ENCODE peak calls at places on chromosomes 4 and X, in ten cellular contexts. One of them, this sample, is unnamed.

GRCh38 chr4:88005086-88005485 is 2.3 kb upstream of the PKD2 start:
- DNase-seq in stimulated activated CD8-positive, alpha-beta memory T cell treated with anti-CD3 and anti-CD28 coated beads, Interleukin-15, amount 100 ng/mL, for 48 hours: no peak
- DNase-seq in pancreas: no peak
- DNase-seq in NCI-H524: no peak
- DNase-seq in HS-5: no peak
- DNase-seq in PC-3: no peak
- DNase-seq in fibroblast of the aortic adventitia: peak
- DNase-seq in neural crest cell: no peak
- DNase-seq in GM12878: no peak
- DNase-seq in NCI-H1105: no peak
- DNase-seq in this sample: no peak

GRCh38 chrX:13059676-13060499 is 15.5 kb upstream of the FAM9C start:
- DNase-seq in PC-3: peak
- DNase-seq in fibroblast of the aortic adventitia: peak
- DNase-seq in stimulated activated CD8-positive, alpha-beta memory T cell treated with anti-CD3 and anti-CD28 coated beads, Interleukin-15, amount 100 ng/mL, for 48 hours: no peak
- DNase-seq in HS-5: peak
- DNase-seq in neural crest cell: no peak
- DNase-seq in GM12878: no peak
- DNase-seq in NCI-H524: no peak
- DNase-seq in pancreas: no peak
- DNase-seq in NCI-H1105: no peak
- DNase-seq in this sample: no peak

GRCh38 chr4:81042578-81043365 is 12.3 kb downstream of the BMP3 start:
- DNase-seq in stimulated activated CD8-positive, alpha-beta memory T cell treated with anti-CD3 and anti-CD28 coated beads, Interleukin-15, amount 100 ng/mL, for 48 hours: no peak
- DNase-seq in NCI-H524: no peak
- DNase-seq in HS-5: no peak
- DNase-seq in GM12878: no peak
- DNase-seq in NCI-H1105: no peak
- DNase-seq in PC-3: no peak
- DNase-seq in neural crest cell: no peak
- DNase-seq in pancreas: no peak
- DNase-seq in fibroblast of the aortic adventitia: no peak
- DNase-seq in this sample: no peak

GRCh38 chrX:24426921-24427746 is 38.0 kb upstream of the PDK3 start:
- DNase-seq in stimulated activated CD8-positive, alpha-beta memory T cell treated with anti-CD3 and anti-CD28 coated beads, Interleukin-15, amount 100 ng/mL, for 48 hours: no peak
- DNase-seq in NCI-H524: no peak
- DNase-seq in fibroblast of the aortic adventitia: peak
- DNase-seq in pancreas: no peak
- DNase-seq in neural crest cell: no peak
- DNase-seq in PC-3: no peak
- DNase-seq in NCI-H1105: no peak
- DNase-seq in HS-5: no peak
- DNase-seq in GM12878: no peak
- DNase-seq in this sample: no peak

GRCh38 chr4:93186846-93187245 is 641.7 kb upstream of the ATOH1 start:
- DNase-seq in fibroblast of the aortic adventitia: no peak
- DNase-seq in HS-5: no peak
- DNase-seq in neural crest cell: no peak
- DNase-seq in stimulated activated CD8-positive, alpha-beta memory T cell treated with anti-CD3 and anti-CD28 coated beads, Interleukin-15, amount 100 ng/mL, for 48 hours: no peak
- DNase-seq in GM12878: no peak
- DNase-seq in NCI-H1105: no peak
- DNase-seq in pancreas: no peak
- DNase-seq in NCI-H524: no peak
- DNase-seq in PC-3: no peak
- DNase-seq in this sample: no peak

GRCh38 chrX:8988456-8988855 is 45.5 kb downstream of the FAM9B start:
- DNase-seq in neural crest cell: no peak
- DNase-seq in NCI-H1105: no peak
- DNase-seq in HS-5: no peak
- DNase-seq in GM12878: no peak
- DNase-seq in PC-3: peak
- DNase-seq in pancreas: peak
- DNase-seq in NCI-H524: no peak
- DNase-seq in stimulated activated CD8-positive, alpha-beta memory T cell treated with anti-CD3 and anti-CD28 coated beads, Interleukin-15, amount 100 ng/mL, for 48 hours: no peak
- DNase-seq in fibroblast of the aortic adventitia: peak
- DNase-seq in this sample: no peak

GRCh38 chr4:152831416-152831815 is 51.7 kb downstream of the ARFIP1 start:
- DNase-seq in NCI-H524: no peak
- DNase-seq in GM12878: no peak
- DNase-seq in pancreas: no peak
- DNase-seq in neural crest cell: no peak
- DNase-seq in HS-5: no peak
- DNase-seq in PC-3: peak
- DNase-seq in NCI-H1105: no peak
- DNase-seq in fibroblast of the aortic adventitia: no peak
- DNase-seq in stimulated activated CD8-positive, alpha-beta memory T cell treated with anti-CD3 and anti-CD28 coated beads, Interleukin-15, amount 100 ng/mL, for 48 hours: no peak
- DNase-seq in this sample: no peak

GRCh38 chrX:19889582-19890342 is 2.4 kb upstream of the SH3KBP1 start:
- DNase-seq in NCI-H1105: no peak
- DNase-seq in neural crest cell: no peak
- DNase-seq in fibroblast of the aortic adventitia: peak
- DNase-seq in NCI-H524: no peak
- DNase-seq in GM12878: peak
- DNase-seq in pancreas: no peak
- DNase-seq in PC-3: peak
- DNase-seq in HS-5: no peak
- DNase-seq in stimulated activated CD8-positive, alpha-beta memory T cell treated with anti-CD3 and anti-CD28 coated beads, Interleukin-15, amount 100 ng/mL, for 48 hours: no peak
- DNase-seq in this sample: no peak

GRCh38 chrX:121307441-121307840 is 260.0 kb downstream of the GLUD2 start:
- DNase-seq in pancreas: no peak
- DNase-seq in PC-3: no peak
- DNase-seq in NCI-H1105: no peak
- DNase-seq in HS-5: no peak
- DNase-seq in fibroblast of the aortic adventitia: peak
- DNase-seq in neural crest cell: no peak
- DNase-seq in NCI-H524: no peak
- DNase-seq in stimulated activated CD8-positive, alpha-beta memory T cell treated with anti-CD3 and anti-CD28 coated beads, Interleukin-15, amount 100 ng/mL, for 48 hours: no peak
- DNase-seq in GM12878: peak
- DNase-seq in this sample: no peak

GRCh38 chr4:17762705-17763104 is 18.7 kb downstream of the FAM184B start:
- DNase-seq in stimulated activated CD8-positive, alpha-beta memory T cell treated with anti-CD3 and anti-CD28 coated beads, Interleukin-15, amount 100 ng/mL, for 48 hours: no peak
- DNase-seq in PC-3: peak
- DNase-seq in HS-5: no peak
- DNase-seq in GM12878: no peak
- DNase-seq in NCI-H524: peak
- DNase-seq in fibroblast of the aortic adventitia: peak
- DNase-seq in neural crest cell: no peak
- DNase-seq in pancreas: no peak
- DNase-seq in NCI-H1105: no peak
- DNase-seq in this sample: no peak

GRCh38 chr4:173293663-173294062 is 40.5 kb downstream of the HMGB2 start:
- DNase-seq in HS-5: no peak
- DNase-seq in NCI-H1105: no peak
- DNase-seq in NCI-H524: no peak
- DNase-seq in PC-3: no peak
- DNase-seq in neural crest cell: no peak
- DNase-seq in stimulated activated CD8-positive, alpha-beta memory T cell treated with anti-CD3 and anti-CD28 coated beads, Interleukin-15, amount 100 ng/mL, for 48 hours: no peak
- DNase-seq in pancreas: no peak
- DNase-seq in fibroblast of the aortic adventitia: no peak
- DNase-seq in GM12878: no peak
- DNase-seq in this sample: no peak

GRCh38 chr4:147596976-147597375 is 20.2 kb upstream of the TMEM184C start:
- DNase-seq in HS-5: peak
- DNase-seq in pancreas: no peak
- DNase-seq in NCI-H1105: peak
- DNase-seq in NCI-H524: no peak
- DNase-seq in GM12878: no peak
- DNase-seq in fibroblast of the aortic adventitia: peak
- DNase-seq in neural crest cell: no peak
- DNase-seq in stimulated activated CD8-positive, alpha-beta memory T cell treated with anti-CD3 and anti-CD28 coated beads, Interleukin-15, amount 100 ng/mL, for 48 hours: no peak
- DNase-seq in PC-3: peak
- DNase-seq in this sample: no peak

GRCh38 chrX:75603833-75604232 is 81.0 kb upstream of the ZDHHC15 start:
- DNase-seq in GM12878: no peak
- DNase-seq in HS-5: no peak
- DNase-seq in pancreas: no peak
- DNase-seq in fibroblast of the aortic adventitia: peak
- DNase-seq in PC-3: peak
- DNase-seq in neural crest cell: no peak
- DNase-seq in NCI-H524: peak
- DNase-seq in NCI-H1105: peak
- DNase-seq in stimulated activated CD8-positive, alpha-beta memory T cell treated with anti-CD3 and anti-CD28 coated beads, Interleukin-15, amount 100 ng/mL, for 48 hours: no peak
- DNase-seq in this sample: no peak

GRCh38 chrX:49247346-49247745 is 12.1 kb downstream of the CCDC22 start:
- DNase-seq in fibroblast of the aortic adventitia: no peak
- DNase-seq in stimulated activated CD8-positive, alpha-beta memory T cell treated with anti-CD3 and anti-CD28 coated beads, Interleukin-15, amount 100 ng/mL, for 48 hours: no peak
- DNase-seq in neural crest cell: no peak
- DNase-seq in GM12878: no peak
- DNase-seq in NCI-H1105: no peak
- DNase-seq in HS-5: no peak
- DNase-seq in PC-3: no peak
- DNase-seq in NCI-H524: no peak
- DNase-seq in pancreas: peak
- DNase-seq in this sample: no peak

GRCh38 chrX:40389555-40389954 is 191.2 kb upstream of the ATP6AP2 start:
- DNase-seq in GM12878: no peak
- DNase-seq in neural crest cell: no peak
- DNase-seq in HS-5: no peak
- DNase-seq in PC-3: no peak
- DNase-seq in NCI-H1105: no peak
- DNase-seq in stimulated activated CD8-positive, alpha-beta memory T cell treated with anti-CD3 and anti-CD28 coated beads, Interleukin-15, amount 100 ng/mL, for 48 hours: no peak
- DNase-seq in fibroblast of the aortic adventitia: no peak
- DNase-seq in NCI-H524: no peak
- DNase-seq in pancreas: no peak
- DNase-seq in this sample: no peak

GRCh38 chrX:77785400-77785745 is 643 bp downstream of the ATRX start:
- DNase-seq in NCI-H524: no peak
- DNase-seq in stimulated activated CD8-positive, alpha-beta memory T cell treated with anti-CD3 and anti-CD28 coated beads, Interleukin-15, amount 100 ng/mL, for 48 hours: no peak
- DNase-seq in NCI-H1105: peak
- DNase-seq in pancreas: no peak
- DNase-seq in PC-3: peak
- DNase-seq in HS-5: no peak
- DNase-seq in fibroblast of the aortic adventitia: peak
- DNase-seq in neural crest cell: peak
- DNase-seq in GM12878: no peak
- DNase-seq in this sample: no peak

GRCh38 chrX:79266702-79267101 is 100.4 kb downstream of the ITM2A start:
- DNase-seq in pancreas: no peak
- DNase-seq in fibroblast of the aortic adventitia: no peak
- DNase-seq in PC-3: no peak
- DNase-seq in GM12878: no peak
- DNase-seq in neural crest cell: no peak
- DNase-seq in HS-5: no peak
- DNase-seq in stimulated activated CD8-positive, alpha-beta memory T cell treated with anti-CD3 and anti-CD28 coated beads, Interleukin-15, amount 100 ng/mL, for 48 hours: no peak
- DNase-seq in NCI-H524: no peak
- DNase-seq in NCI-H1105: no peak
- DNase-seq in this sample: no peak

GRCh38 chr4:13539047-13539720 is 5.1 kb downstream of the NKX3-2 start:
- DNase-seq in NCI-H1105: no peak
- DNase-seq in fibroblast of the aortic adventitia: no peak
- DNase-seq in PC-3: no peak
- DNase-seq in neural crest cell: no peak
- DNase-seq in NCI-H524: no peak
- DNase-seq in HS-5: no peak
- DNase-seq in stimulated activated CD8-positive, alpha-beta memory T cell treated with anti-CD3 and anti-CD28 coated beads, Interleukin-15, amount 100 ng/mL, for 48 hours: no peak
- DNase-seq in GM12878: no peak
- DNase-seq in pancreas: peak
- DNase-seq in this sample: no peak

GRCh38 chrX:132094169-132094568 is 33.7 kb downstream of the FRMD7 start:
- DNase-seq in neural crest cell: no peak
- DNase-seq in NCI-H524: no peak
- DNase-seq in NCI-H1105: no peak
- DNase-seq in pancreas: no peak
- DNase-seq in stimulated activated CD8-positive, alpha-beta memory T cell treated with anti-CD3 and anti-CD28 coated beads, Interleukin-15, amount 100 ng/mL, for 48 hours: no peak
- DNase-seq in HS-5: no peak
- DNase-seq in GM12878: no peak
- DNase-seq in PC-3: no peak
- DNase-seq in fibroblast of the aortic adventitia: peak
- DNase-seq in this sample: no peak

GRCh38 chr4:4836044-4836443 is 23.4 kb upstream of the MSX1 start:
- DNase-seq in GM12878: no peak
- DNase-seq in HS-5: no peak
- DNase-seq in NCI-H1105: no peak
- DNase-seq in stimulated activated CD8-positive, alpha-beta memory T cell treated with anti-CD3 and anti-CD28 coated beads, Interleukin-15, amount 100 ng/mL, for 48 hours: no peak
- DNase-seq in neural crest cell: no peak
- DNase-seq in NCI-H524: no peak
- DNase-seq in PC-3: no peak
- DNase-seq in fibroblast of the aortic adventitia: no peak
- DNase-seq in pancreas: no peak
- DNase-seq in this sample: no peak

GRCh38 chr4:54192811-54193210 is 36.3 kb upstream of the PDGFRA start:
- DNase-seq in HS-5: no peak
- DNase-seq in NCI-H524: no peak
- DNase-seq in PC-3: no peak
- DNase-seq in stimulated activated CD8-positive, alpha-beta memory T cell treated with anti-CD3 and anti-CD28 coated beads, Interleukin-15, amount 100 ng/mL, for 48 hours: no peak
- DNase-seq in neural crest cell: no peak
- DNase-seq in GM12878: no peak
- DNase-seq in NCI-H1105: no peak
- DNase-seq in fibroblast of the aortic adventitia: no peak
- DNase-seq in pancreas: no peak
- DNase-seq in this sample: no peak

GRCh38 chr4:85510632-85510984 is 35.7 kb downstream of the ARHGAP24 start:
- DNase-seq in stimulated activated CD8-positive, alpha-beta memory T cell treated with anti-CD3 and anti-CD28 coated beads, Interleukin-15, amount 100 ng/mL, for 48 hours: no peak
- DNase-seq in PC-3: no peak
- DNase-seq in GM12878: no peak
- DNase-seq in HS-5: no peak
- DNase-seq in pancreas: no peak
- DNase-seq in NCI-H1105: no peak
- DNase-seq in NCI-H524: no peak
- DNase-seq in neural crest cell: no peak
- DNase-seq in fibroblast of the aortic adventitia: no peak
- DNase-seq in this sample: no peak

GRCh38 chr4:125021189-125021588 is 293.6 kb upstream of the FAT4 start:
- DNase-seq in PC-3: peak
- DNase-seq in neural crest cell: no peak
- DNase-seq in stimulated activated CD8-positive, alpha-beta memory T cell treated with anti-CD3 and anti-CD28 coated beads, Interleukin-15, amount 100 ng/mL, for 48 hours: no peak
- DNase-seq in pancreas: no peak
- DNase-seq in NCI-H1105: no peak
- DNase-seq in HS-5: no peak
- DNase-seq in GM12878: no peak
- DNase-seq in NCI-H524: no peak
- DNase-seq in fibroblast of the aortic adventitia: no peak
- DNase-seq in this sample: no peak

GRCh38 chr4:88112856-88113255 is 45.6 kb downstream of the ABCG2 start:
- DNase-seq in stimulated activated CD8-positive, alpha-beta memory T cell treated with anti-CD3 and anti-CD28 coated beads, Interleukin-15, amount 100 ng/mL, for 48 hours: no peak
- DNase-seq in NCI-H524: no peak
- DNase-seq in NCI-H1105: no peak
- DNase-seq in HS-5: no peak
- DNase-seq in pancreas: no peak
- DNase-seq in neural crest cell: no peak
- DNase-seq in GM12878: no peak
- DNase-seq in PC-3: no peak
- DNase-seq in fibroblast of the aortic adventitia: no peak
- DNase-seq in this sample: no peak

GRCh38 chr4:183342541-183343533 is 20.6 kb upstream of the CLDN24 start:
- DNase-seq in PC-3: no peak
- DNase-seq in NCI-H524: no peak
- DNase-seq in neural crest cell: no peak
- DNase-seq in GM12878: no peak
- DNase-seq in stimulated activated CD8-positive, alpha-beta memory T cell treated with anti-CD3 and anti-CD28 coated beads, Interleukin-15, amount 100 ng/mL, for 48 hours: no peak
- DNase-seq in HS-5: no peak
- DNase-seq in pancreas: no peak
- DNase-seq in fibroblast of the aortic adventitia: no peak
- DNase-seq in NCI-H1105: no peak
- DNase-seq in this sample: no peak

GRCh38 chrX:10602646-10603045 is 17.7 kb downstream of the MID1 start:
- DNase-seq in stimulated activated CD8-positive, alpha-beta memory T cell treated with anti-CD3 and anti-CD28 coated beads, Interleukin-15, amount 100 ng/mL, for 48 hours: no peak
- DNase-seq in pancreas: no peak
- DNase-seq in HS-5: no peak
- DNase-seq in PC-3: peak
- DNase-seq in fibroblast of the aortic adventitia: no peak
- DNase-seq in neural crest cell: no peak
- DNase-seq in NCI-H1105: no peak
- DNase-seq in GM12878: no peak
- DNase-seq in NCI-H524: no peak
- DNase-seq in this sample: no peak

GRCh38 chr4:5722328-5722727 is 11.3 kb downstream of the EVC start:
- DNase-seq in neural crest cell: no peak
- DNase-seq in GM12878: no peak
- DNase-seq in fibroblast of the aortic adventitia: peak
- DNase-seq in NCI-H524: no peak
- DNase-seq in PC-3: peak
- DNase-seq in NCI-H1105: no peak
- DNase-seq in pancreas: no peak
- DNase-seq in HS-5: no peak
- DNase-seq in stimulated activated CD8-positive, alpha-beta memory T cell treated with anti-CD3 and anti-CD28 coated beads, Interleukin-15, amount 100 ng/mL, for 48 hours: no peak
- DNase-seq in this sample: no peak

GRCh38 chr4:2390780-2391490 is 27.5 kb downstream of the ZFYVE28 start:
- DNase-seq in pancreas: no peak
- DNase-seq in NCI-H1105: no peak
- DNase-seq in stimulated activated CD8-positive, alpha-beta memory T cell treated with anti-CD3 and anti-CD28 coated beads, Interleukin-15, amount 100 ng/mL, for 48 hours: no peak
- DNase-seq in GM12878: no peak
- DNase-seq in NCI-H524: no peak
- DNase-seq in HS-5: no peak
- DNase-seq in neural crest cell: no peak
- DNase-seq in fibroblast of the aortic adventitia: no peak
- DNase-seq in PC-3: no peak
- DNase-seq in this sample: no peak